ENCODE peak calls at places on chromosomes 6 and 20, in five cellular contexts. One of them, this sample, is unnamed.

GRCh38 chr6:107344383-107344782 is 115.0 kb downstream of the PDSS2 start:
- DNase-seq in mammary epithelial cell: no peak
- DNase-seq in NCI-H2029: no peak
- DNase-seq in aorta: no peak
- DNase-seq in stimulated activated CD4-positive, alpha-beta T cell treated with anti-CD3 and anti-CD28 coated beads, Interleukin-1b, Interleukin-23, amount 100 ng/mL, for 1 hour: no peak
- DNase-seq in this sample: no peak

GRCh38 chr20:62824476-62825287 is 7.8 kb downstream of the COL9A3 start:
- DNase-seq in mammary epithelial cell: no peak
- DNase-seq in NCI-H2029: no peak
- DNase-seq in aorta: no peak
- DNase-seq in stimulated activated CD4-positive, alpha-beta T cell treated with anti-CD3 and anti-CD28 coated beads, Interleukin-1b, Interleukin-23, amount 100 ng/mL, for 1 hour: peak; percentile 28
- DNase-seq in this sample: no peak

GRCh38 chr20:18057106-18057993 is at the start of gene OVOL2:
- DNase-seq in mammary epithelial cell: peak; percentile 82
- DNase-seq in NCI-H2029: peak; percentile 83
- DNase-seq in aorta: no peak
- DNase-seq in stimulated activated CD4-positive, alpha-beta T cell treated with anti-CD3 and anti-CD28 coated beads, Interleukin-1b, Interleukin-23, amount 100 ng/mL, for 1 hour: no peak
- DNase-seq in this sample: no peak

GRCh38 chr6:4817551-4817950 is 41.3 kb downstream of the CDYL start:
- DNase-seq in mammary epithelial cell: no peak
- DNase-seq in NCI-H2029: no peak
- DNase-seq in aorta: no peak
- DNase-seq in stimulated activated CD4-positive, alpha-beta T cell treated with anti-CD3 and anti-CD28 coated beads, Interleukin-1b, Interleukin-23, amount 100 ng/mL, for 1 hour: no peak
- DNase-seq in this sample: no peak

GRCh38 chr6:168650686-168651085 is 209.7 kb downstream of the SMOC2 start:
- DNase-seq in mammary epithelial cell: no peak
- DNase-seq in NCI-H2029: no peak
- DNase-seq in aorta: no peak
- DNase-seq in stimulated activated CD4-positive, alpha-beta T cell treated with anti-CD3 and anti-CD28 coated beads, Interleukin-1b, Interleukin-23, amount 100 ng/mL, for 1 hour: no peak
- DNase-seq in this sample: no peak

GRCh38 chr20:48098099-48098498 is 312.8 kb upstream of the SULF2 start:
- DNase-seq in mammary epithelial cell: no peak
- DNase-seq in NCI-H2029: no peak
- DNase-seq in aorta: no peak
- DNase-seq in stimulated activated CD4-positive, alpha-beta T cell treated with anti-CD3 and anti-CD28 coated beads, Interleukin-1b, Interleukin-23, amount 100 ng/mL, for 1 hour: no peak
- DNase-seq in this sample: no peak

GRCh38 chr6:3872370-3872854 is 23.2 kb downstream of the FAM50B start:
- DNase-seq in mammary epithelial cell: no peak
- DNase-seq in NCI-H2029: no peak
- DNase-seq in aorta: no peak
- DNase-seq in stimulated activated CD4-positive, alpha-beta T cell treated with anti-CD3 and anti-CD28 coated beads, Interleukin-1b, Interleukin-23, amount 100 ng/mL, for 1 hour: no peak
- DNase-seq in this sample: no peak

GRCh38 chr6:31558631-31559500 is 11.5 kb downstream of the NFKBIL1 start:
- DNase-seq in mammary epithelial cell: no peak
- DNase-seq in NCI-H2029: no peak
- DNase-seq in aorta: no peak
- DNase-seq in stimulated activated CD4-positive, alpha-beta T cell treated with anti-CD3 and anti-CD28 coated beads, Interleukin-1b, Interleukin-23, amount 100 ng/mL, for 1 hour: no peak
- DNase-seq in this sample: peak; percentile 58

GRCh38 chr6:20110478-20110877 is 101.8 kb downstream of the MBOAT1 start:
- DNase-seq in mammary epithelial cell: no peak
- DNase-seq in NCI-H2029: no peak
- DNase-seq in aorta: no peak
- DNase-seq in stimulated activated CD4-positive, alpha-beta T cell treated with anti-CD3 and anti-CD28 coated beads, Interleukin-1b, Interleukin-23, amount 100 ng/mL, for 1 hour: no peak
- DNase-seq in this sample: no peak

GRCh38 chr20:52410182-52410647 is 218.6 kb upstream of the ZFP64 start:
- DNase-seq in mammary epithelial cell: no peak
- DNase-seq in NCI-H2029: no peak
- DNase-seq in aorta: no peak
- DNase-seq in stimulated activated CD4-positive, alpha-beta T cell treated with anti-CD3 and anti-CD28 coated beads, Interleukin-1b, Interleukin-23, amount 100 ng/mL, for 1 hour: peak; percentile 33
- DNase-seq in this sample: no peak

GRCh38 chr20:59823030-59823423 is 110.4 kb downstream of the SYCP2 start:
- DNase-seq in mammary epithelial cell: no peak
- DNase-seq in NCI-H2029: no peak
- DNase-seq in aorta: no peak
- DNase-seq in stimulated activated CD4-positive, alpha-beta T cell treated with anti-CD3 and anti-CD28 coated beads, Interleukin-1b, Interleukin-23, amount 100 ng/mL, for 1 hour: no peak
- DNase-seq in this sample: no peak

GRCh38 chr20:22529150-22530019 is 55.0 kb downstream of the FOXA2 start:
- DNase-seq in mammary epithelial cell: no peak
- DNase-seq in NCI-H2029: peak; percentile 21
- DNase-seq in aorta: no peak
- DNase-seq in stimulated activated CD4-positive, alpha-beta T cell treated with anti-CD3 and anti-CD28 coated beads, Interleukin-1b, Interleukin-23, amount 100 ng/mL, for 1 hour: no peak
- DNase-seq in this sample: no peak

GRCh38 chr20:54276577-54277169 is 68.8 kb downstream of the PFDN4 start:
- DNase-seq in mammary epithelial cell: peak; percentile 43
- DNase-seq in NCI-H2029: no peak
- DNase-seq in aorta: no peak
- DNase-seq in stimulated activated CD4-positive, alpha-beta T cell treated with anti-CD3 and anti-CD28 coated beads, Interleukin-1b, Interleukin-23, amount 100 ng/mL, for 1 hour: no peak
- DNase-seq in this sample: no peak

GRCh38 chr6:9611016-9611415 is 803.9 kb downstream of the TFAP2A start:
- DNase-seq in mammary epithelial cell: no peak
- DNase-seq in NCI-H2029: no peak
- DNase-seq in aorta: no peak
- DNase-seq in stimulated activated CD4-positive, alpha-beta T cell treated with anti-CD3 and anti-CD28 coated beads, Interleukin-1b, Interleukin-23, amount 100 ng/mL, for 1 hour: no peak
- DNase-seq in this sample: no peak

GRCh38 chr20:59048681-59049030 is 6.1 kb upstream of the PRELID3B start:
- DNase-seq in mammary epithelial cell: no peak
- DNase-seq in NCI-H2029: no peak
- DNase-seq in aorta: no peak
- DNase-seq in stimulated activated CD4-positive, alpha-beta T cell treated with anti-CD3 and anti-CD28 coated beads, Interleukin-1b, Interleukin-23, amount 100 ng/mL, for 1 hour: no peak
- DNase-seq in this sample: no peak

GRCh38 chr6:47655719-47656595 is 42.4 kb upstream of the ADGRF4 start:
- DNase-seq in mammary epithelial cell: peak; percentile 87
- DNase-seq in NCI-H2029: peak; percentile 40
- DNase-seq in aorta: no peak
- DNase-seq in stimulated activated CD4-positive, alpha-beta T cell treated with anti-CD3 and anti-CD28 coated beads, Interleukin-1b, Interleukin-23, amount 100 ng/mL, for 1 hour: no peak
- DNase-seq in this sample: no peak

GRCh38 chr6:42450314-42451145 is 1.2 kb downstream of the TRERF1 start:
- DNase-seq in mammary epithelial cell: no peak
- DNase-seq in NCI-H2029: no peak
- DNase-seq in aorta: no peak
- DNase-seq in stimulated activated CD4-positive, alpha-beta T cell treated with anti-CD3 and anti-CD28 coated beads, Interleukin-1b, Interleukin-23, amount 100 ng/mL, for 1 hour: no peak
- DNase-seq in this sample: no peak

GRCh38 chr6:168370310-168370991 is 50.9 kb upstream of the DACT2 start:
- DNase-seq in mammary epithelial cell: no peak
- DNase-seq in NCI-H2029: peak; percentile 48
- DNase-seq in aorta: peak; percentile 96
- DNase-seq in stimulated activated CD4-positive, alpha-beta T cell treated with anti-CD3 and anti-CD28 coated beads, Interleukin-1b, Interleukin-23, amount 100 ng/mL, for 1 hour: no peak
- DNase-seq in this sample: peak; percentile 30

This sample was measured in activated B cell treated with CpG ODN at 0.5 μM for 24 hours.